ENCODE peak calls at places on chromosomes 2 and 18, in nine cellular contexts. B is uterus; Y is heart right ventricle; U is neural crest cell; T is fibroblast of lung; F is SW 1271; O is LoVo; A is WTC11; J is CD8-positive, alpha-beta T cell. H is an unnamed sample.

GRCh38 chr2:10473121-10473756 is 25.1 kb upstream of the ODC1 start:
- DNase-seq in B (no peak), Y (no peak), U (no peak), T (no peak), F (no peak), O (no peak), A (no peak), J (no peak), H (no peak)

GRCh38 chr18:32919799-32920198 is 147.0 kb upstream of the KLHL14 start:
- DNase-seq in B (no peak), Y (no peak), U (no peak), T (peak), F (no peak), O (peak), A (peak), J (no peak), H (no peak)

GRCh38 chr2:159032156-159032555 is 63.7 kb downstream of the TANC1 start:
- DNase-seq in B (no peak), Y (no peak), U (no peak), T (no peak), F (no peak), O (no peak), A (no peak), J (no peak), H (no peak)

GRCh38 chr2:15588329-15588919 is 3.2 kb upstream of the DDX1 start:
- DNase-seq in B (peak), Y (no peak), U (peak), T (peak), F (peak), O (peak), A (peak), J (no peak), H (no peak)

GRCh38 chr2:8581601-8582041 is 100.2 kb upstream of the ID2 start:
- DNase-seq in B (no peak), Y (no peak), U (no peak), T (no peak), F (no peak), O (no peak), A (no peak), J (no peak), H (no peak)

GRCh38 chr18:49784427-49785185 is 28.7 kb downstream of the ACAA2 start:
- DNase-seq in B (no peak), Y (no peak), U (no peak), T (peak), F (no peak), O (no peak), A (no peak), J (no peak), H (no peak)

GRCh38 chr18:58212274-58212673 is 168.2 kb downstream of the NEDD4L start:
- DNase-seq in B (no peak), Y (no peak), U (no peak), T (no peak), F (no peak), O (no peak), A (no peak), J (no peak), H (peak)

GRCh38 chr2:47173986-47174730 is 19.1 kb upstream of the STPG4 start:
- DNase-seq in B (no peak), Y (no peak), U (no peak), T (no peak), F (no peak), O (no peak), A (no peak), J (no peak), H (no peak)

GRCh38 chr18:77442393-77442792 is 192.7 kb downstream of the GALR1 start:
- DNase-seq in B (no peak), Y (no peak), U (no peak), T (no peak), F (no peak), O (no peak), A (no peak), J (no peak), H (no peak)

GRCh38 chr2:199704358-199705238 is 146.4 kb downstream of the FTCDNL1 start:
- DNase-seq in B (no peak), Y (no peak), U (no peak), T (no peak), F (no peak), O (peak), A (peak), J (no peak), H (no peak)

GRCh38 chr18:10560457-10561045 is 34.7 kb downstream of the NAPG start:
- DNase-seq in B (peak), Y (peak), U (peak), T (peak), F (no peak), O (peak), A (peak), J (peak), H (peak)

GRCh38 chr2:200733713-200734198 is 78.0 kb upstream of the BZW1 start:
- DNase-seq in B (no peak), Y (no peak), U (no peak), T (no peak), F (no peak), O (no peak), A (no peak), J (no peak), H (no peak)

GRCh38 chr2:35297403-35297802 is 1058.2 kb upstream of the CRIM1 start:
- DNase-seq in B (no peak), Y (no peak), U (no peak), T (no peak), F (no peak), O (no peak), A (no peak), J (no peak), H (no peak)